ENCODE peak calls at places on chromosomes 7 and 10, in four cellular contexts. R is neural progenitor cell, V is lower leg skin, S is neuronal stem cell. U is an unnamed sample.

GRCh38 chr10:124999433-125000365 is 57.8 kb downstream of the ZRANB1 start:
- DNase-seq in V (peak), R (no peak), S (no peak), U (peak)

GRCh38 chr7:116588225-116588624 is 63.4 kb downstream of the CAV1 start:
- DNase-seq in S (no peak), R (peak), V (no peak), U (peak)

GRCh38 chr7:46809886-46810285 is 772.0 kb downstream of the TNS3 start:
- DNase-seq in V (no peak), R (no peak), S (no peak), U (no peak)

GRCh38 chr7:73556208-73557107 is 1.0 kb downstream of the BCL7B start:
- DNase-seq in S (no peak), V (no peak), R (no peak), U (no peak)

GRCh38 chr10:6092731-6093130 is 3.9 kb downstream of the RBM17 start:
- DNase-seq in V (no peak), R (no peak), S (no peak), U (no peak)

GRCh38 chr7:2734084-2734601 is 46.1 kb downstream of the AMZ1 start:
- DNase-seq in R (no peak), S (no peak), V (peak), U (no peak)

GRCh38 chr7:80124870-80125269 is 9.8 kb upstream of the GNAI1 start:
- DNase-seq in V (no peak), S (no peak), R (no peak), U (no peak)

GRCh38 chr7:28958946-28959417 is 852 bp upstream of the TRIL start:
- DNase-seq in R (no peak), V (no peak), S (no peak), U (no peak)

GRCh38 chr10:69446650-69447151 is 4.6 kb upstream of the TSPAN15 start:
- DNase-seq in R (no peak), S (no peak), V (no peak), U (peak)

GRCh38 chr10:103693070-103693811 is 162.1 kb downstream of the SH3PXD2A start:
- DNase-seq in R (peak), S (no peak), V (no peak), U (peak)
- H3K4me3 ChIP-seq in R (peak), S (peak), V (no peak), U (peak)

GRCh38 chr7:20778063-20778721 is 8.5 kb downstream of the SP8 start:
- DNase-seq in R (peak), S (peak), V (peak), U (peak)
- H3K4me3 ChIP-seq in R (peak), S (peak), V (no peak), U (peak)

GRCh38 chr7:134458806-134459698 is at the start of gene AKR1B1:
- DNase-seq in V (peak), R (peak), S (peak), U (peak)
- H3K4me3 ChIP-seq in V (peak), R (peak), S (peak), U (peak)

GRCh38 chr7:88759216-88759955 is at the start of gene ZNF804B:
- DNase-seq in V (peak), S (peak), R (peak), U (no peak)
- H3K4me3 ChIP-seq in V (peak), S (peak), R (peak), U (no peak)

DNA sequence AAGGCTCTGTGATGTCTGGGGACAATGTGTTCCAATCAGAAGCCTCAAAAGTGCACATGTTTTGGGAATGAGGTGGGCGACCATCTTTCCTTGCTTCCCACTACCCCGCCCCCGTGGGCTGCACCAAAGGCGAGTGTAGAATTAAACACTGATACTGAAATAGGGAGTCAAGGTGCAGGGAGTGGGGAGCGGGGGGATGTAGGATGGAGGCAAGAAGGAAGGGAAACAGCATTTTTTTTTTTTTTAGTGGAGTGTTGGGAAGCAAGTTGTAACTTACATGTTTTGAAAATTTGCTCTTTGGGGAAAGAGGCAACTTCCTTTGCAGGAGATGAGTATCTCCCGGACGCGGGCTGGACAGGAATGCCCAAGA is 484 bp upstream of the DLX5 start:
- DNase-seq in V (no peak), R (no peak), S (no peak), U (no peak)
- H3K4me3 ChIP-seq in V (no peak), R (peak), S (no peak), U (no peak)

GRCh38 chr7:5559586-5559985 is 136.0 kb upstream of the TNRC18 start:
- DNase-seq in R (no peak), V (no peak), S (no peak), U (no peak)

GRCh38 chr7:5554287-5554785 is 130.7 kb upstream of the TNRC18 start:
- DNase-seq in R (no peak), S (no peak), V (no peak), U (no peak)

GRCh38 chr7:5553298-5553877 is 129.8 kb upstream of the TNRC18 start:
- DNase-seq in S (no peak), V (peak), R (no peak), U (no peak)

GRCh38 chr7:5552123-5552522 is 128.5 kb upstream of the TNRC18 start:
- DNase-seq in V (no peak), S (no peak), R (no peak), U (no peak)

DNA sequence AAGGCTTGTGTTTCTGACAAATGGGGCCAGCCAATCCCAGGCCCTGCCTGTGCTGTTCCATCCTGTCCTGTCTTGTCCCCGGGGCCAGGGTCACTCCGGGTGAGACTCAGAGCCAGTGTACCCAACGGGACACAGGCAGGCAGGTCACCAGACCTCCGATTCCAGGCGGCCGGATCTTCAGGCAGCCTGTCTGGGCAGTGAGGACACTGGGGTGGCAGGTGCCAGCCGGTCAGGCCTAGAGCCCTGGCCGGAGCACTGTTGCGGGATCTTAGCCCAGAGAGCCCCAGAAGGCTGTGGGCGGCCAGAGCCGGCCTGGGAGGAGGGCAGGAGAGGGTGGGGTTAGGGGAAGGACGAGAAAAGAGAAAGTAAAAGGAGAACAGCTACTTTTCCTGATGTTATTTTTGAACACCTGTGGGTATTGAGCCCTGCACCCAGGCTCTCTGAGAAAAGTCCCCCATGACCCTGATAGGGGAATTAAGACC is 134.3 kb upstream of the TNRC18 start:
- DNase-seq in V (peak), S (no peak), R (no peak), U (peak)
- H3K4me3 ChIP-seq in V (no peak), S (no peak), R (no peak), U (peak)

DNA sequence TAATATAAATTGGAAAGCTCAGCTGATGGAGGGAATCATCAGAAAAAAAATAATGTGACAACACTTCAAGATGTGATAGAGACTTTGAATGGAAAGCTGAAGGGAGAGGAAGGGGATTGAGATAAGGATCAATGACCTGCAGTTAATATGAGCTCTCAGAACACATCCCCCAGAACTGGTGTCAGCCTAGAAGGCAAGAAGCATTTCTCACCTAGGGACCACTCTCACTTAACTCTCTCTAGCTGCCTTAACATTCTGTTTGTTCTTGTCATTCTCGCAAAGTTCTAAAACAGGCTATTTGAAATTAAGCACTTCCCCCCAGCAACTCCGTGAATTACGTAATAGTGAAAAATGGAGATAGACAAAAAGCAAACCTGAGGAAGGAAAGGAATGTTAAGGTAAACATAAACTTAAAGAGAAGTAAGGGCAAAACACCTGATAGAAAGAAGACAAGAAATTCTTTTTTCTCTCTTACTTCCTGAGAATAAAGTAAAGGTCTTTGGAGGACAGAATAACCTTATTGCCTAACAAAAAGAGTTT is 1.2 kb upstream of the MPP7 start:
- DNase-seq in R (no peak), S (no peak), V (no peak), U (no peak)
- H3K4me3 ChIP-seq in R (peak), S (no peak), V (no peak), U (no peak)

GRCh38 chr7:25680636-25681035 is 452.4 kb upstream of the NPVF start:
- DNase-seq in S (no peak), V (no peak), R (no peak), U (no peak)
- H3K4me3 ChIP-seq in S (no peak), V (no peak), R (no peak), U (no peak)

GRCh38 chr10:110416776-110417732 is 80.7 kb upstream of the DUSP5 start:
- DNase-seq in S (no peak), V (no peak), R (no peak), U (no peak)
- H3K4me3 ChIP-seq in S (no peak), V (no peak), R (no peak), U (no peak)